ENCODE peak calls at places on chromosomes 16 and 17, in four cellular contexts. Y is tibial nerve, U is IMR-90, B is heart right ventricle. Z is an unnamed sample. For H3K4me1, the result is how much of the 10 kb centered on the place peaks cover.

GRCh38 chr17:36723459-36723858 is 122.1 kb downstream of the MRM1 start:
- DNase-seq in Y (no peak), U (no peak), B (no peak), Z (no peak)

GRCh38 chr16:17396762-17397498 is 73.8 kb downstream of the XYLT1 start:
- DNase-seq in Y (no peak), U (peak), B (no peak), Z (no peak)

GRCh38 chr16:46751381-46751780 is 3.2 kb upstream of the MYLK3 start:
- DNase-seq in U (no peak), Y (no peak), B (no peak), Z (no peak)

GRCh38 chr16:68373528-68374250 is 62.9 kb downstream of the PRMT7 start:
- DNase-seq in Y (no peak), B (no peak), U (no peak), Z (peak)

GRCh38 chr17:50603340-50603739 is 31.3 kb upstream of the ABCC3 start:
- DNase-seq in B (no peak), Y (no peak), U (no peak), Z (no peak)

GRCh38 chr16:27795992-27796614 is 246.2 kb downstream of the KATNIP start:
- DNase-seq in B (peak), Y (no peak), U (peak), Z (no peak)

GRCh38 chr16:73066927-73067670 is 19.2 kb upstream of the ZFHX3 start:
- DNase-seq in U (peak), Y (no peak), B (no peak), Z (peak)

GRCh38 chr17:78986048-78986648 is 6.4 kb upstream of the LGALS3BP start:
- DNase-seq in U (peak), B (peak), Y (no peak), Z (peak)

GRCh38 chr16:24497405-24497804 is 42.0 kb upstream of the RBBP6 start:
- DNase-seq in B (no peak), Y (no peak), U (peak), Z (no peak)

GRCh38 chr17:4560837-4561241 is 462 bp upstream of the GGT6 start:
- DNase-seq in Y (no peak), B (no peak), U (no peak), Z (no peak)
- TF ChIP-seq CTCF in Y (no peak), B (no peak), U (peak), Z (no peak)

GRCh38 chr16:89309438-89310122 is 92.1 kb downstream of the ZNF778 start:
- DNase-seq in B (no peak), U (no peak), Y (no peak), Z (no peak)
- H3K27ac ChIP-seq in B (no peak), U (no peak), Y (no peak), Z (no peak)

GRCh38 chr16:88761830-88762229 is 23.2 kb downstream of the PIEZO1 start:
- DNase-seq in Y (no peak), B (no peak), U (no peak), Z (no peak)
- H3K4me1 ChIP-seq in Y (half or more), B (under half), U (under half), Z (half or more)

DNA sequence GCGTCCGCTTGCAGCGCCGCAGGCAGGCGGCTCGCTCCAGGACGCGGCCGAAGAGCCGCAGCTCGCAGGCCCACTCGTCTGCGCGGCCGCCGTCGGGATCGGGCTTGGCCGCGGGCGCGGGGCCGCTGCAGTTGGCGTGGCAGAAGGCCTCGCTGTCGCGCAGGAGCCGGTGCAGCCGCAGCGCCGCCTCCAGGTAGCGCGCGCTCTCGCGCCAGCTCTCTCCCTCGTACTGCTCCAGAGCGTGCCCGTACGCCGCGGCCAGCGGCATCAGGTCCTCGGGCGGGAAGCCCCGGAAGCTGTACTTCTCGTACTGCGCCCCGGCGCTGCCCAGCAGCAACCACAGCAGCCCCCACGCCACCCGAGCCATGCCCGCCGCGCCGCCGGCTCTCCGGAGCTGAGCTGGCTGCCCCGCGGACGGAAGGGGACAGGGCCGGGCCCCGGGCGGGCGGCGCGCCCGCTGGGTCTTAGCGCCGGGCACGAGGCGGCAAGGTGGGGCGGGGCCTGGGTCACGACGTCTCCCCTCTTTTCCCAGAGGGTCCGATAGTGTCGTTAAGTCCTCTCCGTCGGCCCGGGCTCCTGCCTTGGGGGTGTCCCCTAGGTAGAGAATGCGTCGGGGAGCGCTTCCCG is at the start of gene P3H4:
- DNase-seq in Y (peak), B (peak), U (peak), Z (peak)
- TF ChIP-seq CTCF in Y (peak), B (peak), U (peak), Z (peak)

GRCh38 chr17:13736915-13737314 is 135.2 kb upstream of the HS3ST3A1 start:
- DNase-seq in Y (no peak), B (no peak), U (peak), Z (no peak)
- H3K27ac ChIP-seq in Y (no peak), B (no peak), U (no peak), Z (no peak)

GRCh38 chr16:85462405-85463227 is 150.5 kb upstream of the GSE1 start:
- DNase-seq in B (peak), Y (no peak), U (no peak), Z (peak)
- H3K4me1 ChIP-seq in B (under half), Y (half or more), U (under half), Z (under half)

GRCh38 chr17:12924614-12925013 is 93.2 kb downstream of the ELAC2 start:
- DNase-seq in U (no peak), B (no peak), Y (no peak), Z (no peak)
- TF ChIP-seq CTCF in U (no peak), B (no peak), Y (no peak), Z (no peak)

GRCh38 chr16:51148674-51149228 is 2.3 kb downstream of the SALL1 start:
- DNase-seq in Y (no peak), B (no peak), U (no peak), Z (no peak)
- H3K27ac ChIP-seq in Y (no peak), B (no peak), U (peak), Z (no peak)

GRCh38 chr17:958712-959451 is 20.7 kb downstream of the NXN start:
- DNase-seq in B (no peak), Y (no peak), U (no peak), Z (peak)

GRCh38 chr17:956905-957304 is 22.7 kb downstream of the NXN start:
- DNase-seq in U (no peak), B (no peak), Y (no peak), Z (no peak)

GRCh38 chr17:953767-954166 is 25.8 kb downstream of the NXN start:
- DNase-seq in Y (no peak), U (no peak), B (no peak), Z (no peak)

GRCh38 chr17:954431-955164 is 25.0 kb downstream of the NXN start:
- DNase-seq in Y (no peak), U (peak), B (no peak), Z (no peak)

DNA sequence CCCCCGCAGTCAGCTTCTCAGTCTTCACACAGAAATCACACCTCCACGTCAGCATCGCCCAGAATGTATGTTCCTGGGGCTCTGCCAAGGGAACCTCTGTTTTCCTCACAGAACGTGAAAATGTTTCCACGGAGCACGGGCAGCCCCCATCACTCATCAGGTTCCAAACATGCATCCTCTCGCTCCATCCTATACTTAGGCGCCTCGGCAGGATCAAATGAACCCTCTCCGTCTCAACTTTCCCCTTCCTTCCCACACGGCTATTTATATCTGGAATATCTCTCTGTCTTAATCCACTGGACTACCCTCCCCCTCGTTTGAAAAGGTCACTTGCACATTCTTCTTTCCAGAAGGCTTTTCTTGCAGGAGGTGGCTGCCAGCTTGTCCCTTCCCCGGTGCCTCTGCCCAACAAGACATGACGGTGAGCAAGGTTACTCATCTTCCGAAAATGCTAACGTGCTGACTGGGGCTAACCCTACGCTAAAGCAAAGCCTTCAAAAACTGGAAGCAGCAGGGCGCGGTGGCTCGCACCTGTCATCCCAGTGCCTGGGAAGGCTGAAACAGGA is 21.6 kb downstream of the NXN start:
- DNase-seq in B (no peak), U (no peak), Y (no peak), Z (no peak)
- H3K4me1 ChIP-seq in B (under half), U (under half), Y (under half), Z (under half)